ENCODE peak calls at places on chromosomes 4 and X, in six cellular contexts. W is IMR-90, O is cardiac muscle cell, X is lower lobe of right lung, U is coronary artery, H is upper lobe of right lung. N is an unnamed sample.

GRCh38 chrX:107654778-107655761 is 26.8 kb downstream of the PRPS1 start:
- DNase-seq in W (peak), O (peak), X (peak), U (peak), H (peak), N (peak)

GRCh38 chr4:170497105-170497504 is 407.3 kb upstream of the AADAT start:
- DNase-seq in W (no peak), O (no peak), X (no peak), U (no peak), H (no peak), N (no peak)

GRCh38 chr4:121786221-121786620 is 14.9 kb upstream of the EXOSC9 start:
- DNase-seq in W (no peak), O (no peak), X (no peak), U (no peak), H (no peak), N (no peak)

GRCh38 chrX:15465896-15466651 is 27.1 kb downstream of the PIR start:
- DNase-seq in W (peak), O (peak), X (no peak), U (no peak), H (no peak), N (peak)

GRCh38 chr4:165906272-165906671 is 33.2 kb downstream of the TLL1 start:
- DNase-seq in W (no peak), O (no peak), X (no peak), U (no peak), H (no peak), N (no peak)

GRCh38 chr4:169807934-169808333 is 50.2 kb upstream of the HPF1 start:
- DNase-seq in W (no peak), O (no peak), X (no peak), U (no peak), H (no peak), N (no peak)

GRCh38 chr4:90318208-90318607 is 191.0 kb downstream of the CCSER1 start:
- DNase-seq in W (peak), O (no peak), X (no peak), U (no peak), H (no peak), N (no peak)

GRCh38 chr4:122959441-122959840 is 37.0 kb upstream of the NUDT6 start:
- DNase-seq in W (no peak), O (no peak), X (no peak), U (no peak), H (no peak), N (no peak)

GRCh38 chrX:80578518-80579105 is 158.4 kb downstream of the TENT5D start:
- DNase-seq in W (peak), O (peak), X (no peak), U (no peak), H (no peak), N (no peak)

GRCh38 chrX:129791961-129792570 is 12.3 kb downstream of the SASH3 start:
- DNase-seq in W (no peak), O (no peak), X (no peak), U (peak), H (no peak), N (no peak)

GRCh38 chr4:154807042-154807630 is 26.1 kb downstream of the RBM46 start:
- DNase-seq in W (peak), O (no peak), X (no peak), U (no peak), H (no peak), N (no peak)

GRCh38 chrX:9586992-9587392 is 122.1 kb downstream of the TBL1X start:
- DNase-seq in W (no peak), O (peak), X (no peak), U (no peak), H (no peak), N (no peak)

GRCh38 chr4:1317177-1318045 is 27.7 kb downstream of the MAEA start:
- DNase-seq in W (no peak), O (no peak), X (no peak), U (no peak), H (no peak), N (no peak)

GRCh38 chrX:20091499-20091898 is 25.2 kb downstream of the MAP7D2 start:
- DNase-seq in W (no peak), O (no peak), X (no peak), U (no peak), H (no peak), N (no peak)

GRCh38 chr4:41146716-41147506 is 67.4 kb downstream of the APBB2 start:
- DNase-seq in W (peak), O (no peak), X (no peak), U (no peak), H (no peak), N (no peak)

DNA sequence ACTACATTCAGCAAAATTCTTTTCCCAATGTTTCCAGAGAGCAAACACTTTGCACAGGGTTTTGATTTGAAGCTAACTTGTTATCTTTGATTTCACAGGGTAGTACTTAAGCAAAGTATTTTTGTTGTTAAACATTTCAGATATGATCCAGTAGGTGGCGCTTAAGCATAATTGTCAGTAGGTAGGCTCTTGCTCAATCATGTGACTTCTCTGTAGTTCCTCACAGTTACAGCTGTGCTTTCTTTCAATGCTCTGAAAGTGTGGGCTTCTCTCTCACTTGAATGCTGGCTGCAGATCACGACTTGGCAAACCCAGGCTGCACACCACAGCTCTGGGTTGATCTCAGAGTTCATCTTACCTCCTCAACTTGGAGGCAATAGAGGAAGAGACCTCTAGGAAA is 1016.5 kb downstream of the SH3BGRL start:
- DNase-seq in W (peak), O (peak), X (no peak), U (no peak), H (no peak), N (no peak)
- TF ChIP-seq CTCF in W (peak), O (no peak), X (peak), U (no peak), H (peak), N (peak)

GRCh38 chr4:5804656-5805055 is 88.2 kb downstream of the CRMP1 start:
- DNase-seq in W (no peak), O (no peak), X (no peak), U (no peak), H (no peak), N (no peak)
- TF ChIP-seq CTCF in W (no peak), O (no peak), X (no peak), U (no peak), H (no peak), N (no peak)

DNA sequence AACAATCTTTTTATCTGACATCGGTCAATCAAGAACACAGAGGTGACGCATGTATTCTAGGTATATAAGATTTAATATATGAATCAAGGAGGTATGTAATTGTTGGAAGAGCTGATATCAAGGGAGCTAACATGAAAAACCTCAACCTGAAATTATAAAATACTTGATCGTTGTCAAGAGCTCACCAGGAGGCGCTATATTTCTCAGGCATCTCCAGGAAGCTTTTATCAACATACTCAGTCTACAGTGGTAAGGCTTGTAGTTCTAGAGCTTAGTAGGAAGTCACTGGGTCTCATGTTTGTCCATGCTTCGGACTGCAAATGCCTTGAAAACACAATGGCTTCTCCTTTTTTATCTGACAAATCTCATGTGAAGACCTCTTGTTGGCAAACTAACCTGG is 156.1 kb downstream of the GRXCR1 start:
- DNase-seq in W (no peak), O (no peak), X (no peak), U (no peak), H (no peak), N (no peak)
- TF ChIP-seq CTCF in W (peak), O (no peak), X (no peak), U (no peak), H (no peak), N (no peak)

GRCh38 chrX:111244238-111244750 is 26.0 kb downstream of the CAPN6 start:
- DNase-seq in W (peak), O (peak), X (no peak), U (no peak), H (no peak), N (no peak)
- TF ChIP-seq CTCF in W (peak), O (peak), X (peak), U (no peak), H (peak), N (no peak)

GRCh38 chr4:106333186-106333585 is 16.8 kb downstream of the AIMP1 start:
- DNase-seq in W (no peak), O (no peak), X (no peak), U (no peak), H (no peak), N (no peak)

GRCh38 chr4:106334732-106335131 is 18.4 kb downstream of the AIMP1 start:
- DNase-seq in W (no peak), O (no peak), X (no peak), U (no peak), H (no peak), N (no peak)

GRCh38 chr4:106325800-106326199 is 9.4 kb downstream of the AIMP1 start:
- DNase-seq in W (no peak), O (no peak), X (no peak), U (no peak), H (no peak), N (no peak)

GRCh38 chr4:106329027-106329618 is 12.8 kb downstream of the AIMP1 start:
- DNase-seq in W (peak), O (peak), X (no peak), U (no peak), H (no peak), N (no peak)
- TF ChIP-seq CTCF in W (peak), O (peak), X (peak), U (peak), H (peak), N (peak)

DNA sequence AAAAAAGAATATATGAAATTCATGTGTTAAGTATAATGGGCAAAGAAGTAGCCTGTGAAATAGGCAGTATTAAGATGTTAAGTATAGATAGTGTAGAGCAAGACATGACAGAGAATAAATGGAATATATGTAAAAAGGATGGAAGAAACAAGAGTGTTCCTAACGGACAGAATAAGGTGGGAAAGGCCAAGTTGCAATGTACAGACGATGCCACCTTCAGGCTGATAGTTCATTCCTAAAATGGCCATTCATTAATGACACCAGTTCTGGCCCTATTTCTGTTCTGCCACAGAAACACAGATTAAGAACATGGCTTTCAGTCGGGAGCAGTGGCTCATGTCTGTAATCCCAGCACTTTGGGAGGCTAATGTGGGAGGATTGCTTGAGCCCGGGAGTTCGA is 4.4 kb upstream of the FAM184B start:
- DNase-seq in W (no peak), O (no peak), X (no peak), U (no peak), H (no peak), N (no peak)
- TF ChIP-seq CTCF in W (no peak), O (no peak), X (no peak), U (no peak), H (no peak), N (no peak)

DNA sequence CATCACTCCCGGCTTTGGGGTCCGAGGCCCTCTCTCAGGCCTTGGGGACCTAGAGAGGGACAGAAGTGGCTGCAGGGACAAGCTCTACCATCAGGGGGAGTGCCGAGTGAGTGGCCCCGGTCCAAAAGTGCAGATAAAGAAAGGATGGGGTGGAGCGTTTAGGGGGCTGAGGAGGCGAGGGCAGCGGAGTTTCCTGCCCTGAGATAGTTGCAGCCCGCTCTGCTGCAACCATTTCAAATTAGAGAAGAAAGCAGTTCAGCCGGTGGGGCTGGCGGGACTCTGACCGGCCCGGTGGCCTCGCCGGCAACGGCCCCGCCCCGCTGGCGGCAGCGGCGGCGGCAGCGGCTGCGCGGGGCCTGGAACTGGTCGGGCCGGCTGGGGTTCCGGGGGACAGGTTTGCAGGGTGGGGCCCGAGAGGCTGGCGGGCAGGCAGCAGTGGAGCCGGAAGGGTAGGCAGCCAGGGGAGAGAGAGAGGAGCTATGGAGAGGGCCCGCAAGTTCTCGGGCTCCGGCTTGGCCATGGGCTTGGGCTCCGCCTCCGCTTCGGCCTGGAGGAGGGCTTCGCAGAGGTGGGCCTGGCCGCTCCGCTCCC is 7.6 kb downstream of the DLG3 start:
- DNase-seq in W (peak), O (peak), X (peak), U (no peak), H (peak), N (peak)
- TF ChIP-seq CTCF in W (peak), O (peak), X (peak), U (peak), H (peak), N (peak)

GRCh38 chr4:88569944-88570455 is 22.3 kb upstream of the HERC3 start:
- DNase-seq in W (no peak), O (no peak), X (no peak), U (no peak), H (no peak), N (no peak)

GRCh38 chr4:88575222-88575621 is 17.1 kb upstream of the HERC3 start:
- DNase-seq in W (no peak), O (no peak), X (no peak), U (no peak), H (no peak), N (no peak)

GRCh38 chr4:88573286-88573994 is 18.8 kb upstream of the HERC3 start:
- DNase-seq in W (no peak), O (no peak), X (no peak), U (no peak), H (no peak), N (no peak)

DNA sequence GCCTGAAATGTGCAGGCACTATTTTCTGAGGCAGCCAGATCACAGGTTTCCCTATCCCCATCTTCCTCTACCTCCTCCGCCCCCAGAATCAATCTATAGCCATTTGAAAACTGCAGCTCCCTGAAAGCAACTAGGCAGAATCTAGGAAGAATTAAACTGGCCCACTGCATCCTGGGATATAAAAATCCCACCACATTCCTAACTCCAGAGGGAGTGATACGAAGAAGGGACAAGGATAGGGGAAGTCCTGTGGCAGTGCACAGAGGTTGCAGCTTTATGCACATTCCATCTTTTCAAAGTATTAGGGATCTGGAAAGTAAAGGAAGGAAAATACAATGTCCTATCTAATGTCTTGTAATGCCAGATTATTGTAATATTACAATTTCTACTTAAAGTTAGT is 18.3 kb upstream of the HERC3 start:
- DNase-seq in W (peak), O (peak), X (no peak), U (no peak), H (no peak), N (peak)
- TF ChIP-seq CTCF in W (peak), O (peak), X (peak), U (no peak), H (peak), N (no peak)

GRCh38 chrX:79270401-79270800 is 96.7 kb downstream of the ITM2A start:
- DNase-seq in W (no peak), O (peak), X (peak), U (no peak), H (no peak), N (peak)
- TF ChIP-seq CTCF in W (no peak), O (peak), X (peak), U (no peak), H (peak), N (no peak)

GRCh38 chr4:177155454-177155853 is 154.2 kb upstream of the NEIL3 start:
- DNase-seq in W (no peak), O (no peak), X (no peak), U (no peak), H (no peak), N (no peak)
- TF ChIP-seq CTCF in W (no peak), O (no peak), X (no peak), U (no peak), H (no peak), N (no peak)